ENCODE peak calls at places on chromosomes 4 and X, in four cellular contexts. R, G, I and E are unnamed samples. For H3K4me1, the result is how much of the 10 kb centered on the place peaks cover.

GRCh38 chrX:40140706-40141499 is 43.1 kb upstream of the BCOR start:
- DNase-seq in R (peak), G (peak), I (no peak), E (no peak)

GRCh38 chr4:6221851-6222760 is 21.8 kb upstream of the JAKMIP1 start:
- DNase-seq in R (no peak), G (no peak), I (peak), E (no peak)

GRCh38 chrX:54484666-54485065 is 11.4 kb downstream of the FGD1 start:
- DNase-seq in R (no peak), G (no peak), I (no peak), E (no peak)

GRCh38 chr4:6753103-6753560 is 29.4 kb upstream of the KIAA0232 start:
- DNase-seq in R (no peak), G (peak), I (peak), E (no peak)

GRCh38 chr4:78057600-78058560 is 757 bp downstream of the FRAS1 start:
- DNase-seq in R (peak), G (peak), I (no peak), E (peak)

GRCh38 chrX:38991656-38992558 is 190.6 kb downstream of the MID1IP1 start:
- DNase-seq in R (peak), G (no peak), I (no peak), E (no peak)

GRCh38 chr4:172619218-172619617 is 549.4 kb upstream of the GALNT7 start:
- DNase-seq in R (peak), G (no peak), I (no peak), E (no peak)

GRCh38 chrX:38879631-38880220 is 78.5 kb downstream of the MID1IP1 start:
- DNase-seq in R (no peak), G (no peak), I (no peak), E (no peak)

GRCh38 chrX:72576161-72576896 is 3.7 kb upstream of the HDAC8 start:
- DNase-seq in R (peak), G (peak), I (peak), E (peak)

GRCh38 chrX:22037911-22038537 is 5.9 kb downstream of the PHEX start:
- DNase-seq in R (no peak), G (no peak), I (no peak), E (no peak)

GRCh38 chrX:153366119-153366518 is 32.2 kb downstream of the ZNF275 start:
- DNase-seq in R (no peak), G (no peak), I (no peak), E (no peak)

GRCh38 chr4:113248320-113248719 is 198.9 kb downstream of the ANK2 start:
- DNase-seq in R (no peak), G (peak), I (peak), E (no peak)

GRCh38 chr4:125433453-125433852 is 118.7 kb downstream of the FAT4 start:
- DNase-seq in R (peak), G (no peak), I (no peak), E (no peak)

GRCh38 chr4:184330008-184330400 is 112.3 kb upstream of the ENPP6 start:
- DNase-seq in R (peak), G (no peak), I (no peak), E (no peak)

GRCh38 chrX:48493890-48494364 is 14.9 kb upstream of the PORCN start:
- DNase-seq in R (peak), G (peak), I (peak), E (no peak)

GRCh38 chrX:40199704-40200103 is 101.9 kb upstream of the BCOR start:
- DNase-seq in R (no peak), G (no peak), I (no peak), E (no peak)

GRCh38 chr4:5448286-5448685 is 260.1 kb downstream of the EVC2 start:
- DNase-seq in R (no peak), G (no peak), I (no peak), E (no peak)

GRCh38 chr4:8347660-8348059 is 78.1 kb downstream of the HTRA3 start:
- DNase-seq in R (no peak), G (no peak), I (no peak), E (no peak)

GRCh38 chrX:54509401-54509800 is 13.4 kb upstream of the FGD1 start:
- DNase-seq in R (peak), G (no peak), I (no peak), E (no peak)

DNA sequence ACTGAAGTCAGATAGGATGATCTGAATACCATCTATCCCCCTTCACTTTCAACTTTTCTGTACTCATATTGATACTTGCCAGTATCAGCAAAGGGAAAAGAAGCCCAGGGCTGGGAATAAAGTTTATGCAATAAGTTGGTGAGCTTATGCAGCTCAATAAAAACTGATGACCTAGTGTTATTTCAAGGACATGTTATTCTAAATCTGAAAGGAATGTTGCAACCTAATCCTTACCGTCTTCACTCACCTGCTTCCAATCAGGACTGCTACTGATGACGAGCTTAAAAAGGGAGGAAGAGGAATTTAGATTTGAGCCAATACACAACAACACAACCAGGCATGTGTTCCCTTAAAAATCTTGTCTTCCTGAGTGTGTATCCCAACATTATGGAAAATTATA is 419.9 kb downstream of the SPRY1 start:
- DNase-seq in R (no peak), G (no peak), I (no peak), E (no peak)
- H3K4me1 ChIP-seq in R (under half), G (under half), I (under half), E (under half)

DNA sequence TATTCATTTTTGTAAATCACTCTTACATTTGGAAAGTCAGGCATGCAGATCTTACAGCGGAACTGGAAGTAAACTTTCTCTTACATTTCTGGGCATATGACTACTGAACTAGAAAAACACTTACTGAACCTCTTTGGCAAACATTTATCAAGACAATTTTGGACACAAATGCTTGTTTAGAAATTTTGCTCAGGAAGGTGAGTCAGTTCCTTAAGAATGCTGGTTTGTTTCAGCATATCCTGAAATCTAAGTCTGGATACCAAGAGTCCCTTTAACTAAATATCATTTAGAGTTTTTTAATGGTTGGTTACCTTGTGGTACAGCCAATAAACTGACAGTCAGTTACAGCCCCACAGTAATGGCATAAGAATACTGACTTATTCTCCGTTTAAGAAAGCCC is 15.0 kb downstream of the SHISA3 start:
- DNase-seq in R (peak), G (no peak), I (no peak), E (no peak)
- TF ChIP-seq MAZ in R (no peak), G (no peak), I (no peak), E (no peak)

GRCh38 chr4:36242629-36243354 is 1.5 kb downstream of the ARAP2 start:
- DNase-seq in R (no peak), G (no peak), I (no peak), E (no peak)

GRCh38 chr4:36243355-36244256 is 708 bp downstream of the ARAP2 start:
- DNase-seq in R (peak), G (no peak), I (no peak), E (peak)

GRCh38 chr4:36237366-36238353 is 6.7 kb downstream of the ARAP2 start:
- DNase-seq in R (no peak), G (no peak), I (no peak), E (no peak)

GRCh38 chr4:36244257-36245084 is at the start of gene ARAP2:
- DNase-seq in R (peak), G (no peak), I (peak), E (peak)

DNA sequence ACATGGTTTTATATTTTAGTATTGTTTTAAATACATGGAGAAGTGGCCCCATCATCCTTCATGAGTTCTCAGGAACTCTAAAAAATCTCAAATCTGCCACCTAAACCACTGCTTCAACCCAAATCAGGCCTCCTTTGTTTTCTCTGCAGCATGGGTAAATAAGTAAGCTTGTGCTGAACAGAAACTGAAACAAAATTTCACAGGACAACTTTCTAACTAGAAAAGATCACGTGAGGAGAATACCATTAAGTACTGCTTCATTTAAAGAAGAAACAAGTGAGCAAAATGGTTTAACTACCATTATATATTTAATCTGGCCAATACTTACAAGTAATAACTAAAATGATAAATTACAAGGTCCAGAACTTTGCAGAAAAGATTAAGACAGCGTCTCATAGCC is 2.5 kb downstream of the ARAP2 start:
- DNase-seq in R (no peak), G (no peak), I (no peak), E (no peak)
- H3K4me1 ChIP-seq in R (under half), G (under half), I (under half), E (under half)

DNA sequence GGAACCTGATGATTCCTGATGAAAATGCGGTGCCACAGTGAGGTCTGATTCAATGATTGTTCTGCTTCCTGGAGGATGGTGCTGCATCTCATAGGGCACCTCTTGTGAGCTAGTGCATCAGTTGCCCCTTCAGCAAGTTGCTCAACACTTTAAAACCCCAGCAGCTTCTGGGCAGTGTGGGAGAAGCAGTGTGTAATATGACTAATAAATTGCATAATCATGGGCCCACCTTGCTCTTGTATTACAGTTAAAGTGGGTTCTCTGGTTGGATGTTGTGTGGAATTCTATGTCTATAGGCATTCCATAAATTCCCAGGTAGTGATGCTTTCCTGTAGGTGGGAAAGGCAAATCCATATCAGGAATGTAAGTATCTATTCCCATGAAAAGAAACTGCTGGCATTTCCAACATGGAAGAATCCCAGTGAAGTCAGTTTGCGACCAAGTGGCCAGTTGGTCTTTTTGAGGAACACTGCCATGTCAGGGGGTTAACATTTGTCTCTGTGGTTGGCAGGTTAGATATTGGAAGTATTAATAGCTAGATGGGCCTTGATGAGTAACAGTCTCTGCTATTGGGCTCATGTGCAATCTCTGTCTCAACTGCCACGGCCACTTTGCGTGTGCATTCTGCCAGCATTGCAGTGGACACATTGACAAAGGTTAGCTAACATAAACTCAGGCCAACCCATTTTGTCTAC is 121.1 kb upstream of the OTUD4 start:
- DNase-seq in R (no peak), G (no peak), I (no peak), E (no peak)
- TF ChIP-seq MAZ in R (no peak), G (no peak), I (no peak), E (no peak)

DNA sequence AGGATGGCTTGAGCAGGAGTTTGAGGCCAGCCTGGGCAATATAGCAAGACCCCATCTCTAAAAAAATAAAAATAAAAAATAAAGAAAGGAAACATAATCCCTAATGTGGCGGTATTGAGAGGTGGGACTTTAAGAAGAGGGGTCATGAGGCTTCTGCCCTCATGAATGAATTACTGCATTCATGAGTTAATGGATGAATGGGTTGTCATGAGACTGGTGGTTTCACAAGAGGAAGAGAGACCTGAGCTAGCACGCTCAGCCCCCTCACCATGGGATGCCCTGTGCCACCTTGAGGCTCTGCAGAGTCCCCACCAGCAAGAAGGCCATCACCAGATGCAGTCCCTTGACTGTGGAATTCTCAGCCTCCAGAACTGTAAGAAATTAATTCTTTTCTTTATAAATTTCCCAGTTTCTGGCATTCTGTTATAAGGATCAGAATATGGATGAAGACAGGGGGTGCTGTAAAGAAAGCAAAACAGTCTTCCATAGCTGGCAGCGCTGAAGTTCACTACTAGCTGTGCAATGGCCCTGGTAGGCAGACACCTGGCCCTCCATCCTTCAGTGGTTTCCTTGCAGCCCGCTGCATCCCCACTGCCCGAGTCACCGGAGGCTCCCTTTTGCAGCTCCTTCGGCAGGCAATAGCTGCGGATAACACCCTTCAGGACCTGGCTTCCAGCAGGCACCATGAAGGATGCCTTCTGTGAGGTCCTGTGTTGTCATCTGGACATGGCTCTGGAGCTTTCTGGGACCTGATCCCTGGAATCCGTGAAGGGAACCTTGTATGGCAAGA is 44.8 kb upstream of the NSG1 start:
- DNase-seq in R (no peak), G (no peak), I (no peak), E (no peak)
- H3K4me1 ChIP-seq in R (under half), G (under half), I (under half), E (under half)

DNA sequence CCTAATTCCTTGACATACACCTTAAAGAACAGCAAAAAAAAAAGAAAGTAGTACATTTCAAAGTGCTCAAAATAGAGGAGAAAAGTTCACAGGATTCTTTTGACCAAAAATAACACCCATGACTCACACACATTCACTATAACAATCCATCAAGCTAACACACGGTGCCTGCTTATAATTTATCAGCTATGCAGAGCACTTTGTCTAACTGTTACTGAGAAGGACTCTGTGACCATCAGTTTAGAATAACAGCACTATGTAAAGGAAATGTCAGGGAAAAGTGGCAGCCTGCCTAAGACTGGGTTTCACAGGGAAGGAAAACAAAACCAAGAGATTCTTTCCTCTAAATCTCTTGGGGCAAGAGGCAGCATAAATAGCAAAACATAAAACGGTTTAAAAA is 54.8 kb downstream of the CCDC149 start:
- DNase-seq in R (peak), G (no peak), I (no peak), E (no peak)
- TF ChIP-seq MAZ in R (no peak), G (no peak), I (no peak), E (no peak)

DNA sequence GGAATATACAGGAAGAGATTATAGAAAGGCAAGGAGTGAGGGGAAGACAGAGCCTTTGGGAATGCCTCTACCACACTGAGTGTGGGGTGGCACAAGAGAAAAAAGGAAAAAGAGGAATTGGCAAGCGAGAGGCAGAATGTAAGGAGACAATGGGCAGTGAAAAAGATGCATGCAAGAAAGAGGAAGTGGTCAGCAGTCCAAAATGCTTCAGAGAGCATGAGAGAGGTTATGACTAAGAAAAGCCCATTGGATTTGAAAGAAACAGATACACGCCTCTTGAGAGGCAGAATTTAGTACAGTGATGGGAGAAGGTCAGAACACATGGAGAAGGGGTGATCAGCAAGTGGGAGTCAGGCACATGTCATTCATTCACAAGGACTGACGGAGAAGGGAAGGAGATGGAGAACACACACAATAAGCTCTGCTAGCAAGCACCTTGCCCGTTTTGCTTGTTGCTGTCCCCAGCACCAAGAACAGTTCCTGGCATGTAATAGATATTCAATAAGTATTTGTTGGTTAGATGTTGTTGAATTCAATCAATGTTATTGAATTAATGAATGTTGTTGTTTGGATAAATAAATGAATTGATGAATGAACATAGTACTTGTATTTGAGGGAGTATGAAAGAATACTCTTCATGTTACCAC is 6.3 kb downstream of the DCHS2 start:
- DNase-seq in R (no peak), G (no peak), I (peak), E (no peak)
- H3K4me1 ChIP-seq in R (under half), G (under half), I (under half), E (under half)

DNA sequence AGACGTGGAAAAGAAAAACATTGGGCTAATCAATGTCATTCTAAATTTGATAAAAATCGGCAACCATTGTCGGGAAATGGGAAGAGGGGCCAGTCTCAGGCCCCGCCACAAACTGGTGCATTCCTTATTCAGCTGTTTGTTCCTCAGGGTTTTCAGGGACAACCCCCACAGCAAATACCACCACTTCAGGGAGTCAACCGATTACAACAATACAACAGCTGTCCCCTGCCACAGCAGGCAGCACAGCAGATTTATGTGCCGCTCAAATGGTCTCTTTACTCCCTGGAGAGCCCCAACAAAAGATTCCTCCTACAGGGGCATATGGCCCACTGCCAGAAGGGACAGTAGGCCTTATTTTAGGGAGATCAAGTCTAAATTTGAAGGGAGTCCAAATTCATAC is 61.9 kb downstream of the ZNF732 start:
- DNase-seq in R (no peak), G (no peak), I (no peak), E (no peak)
- TF ChIP-seq MAZ in R (no peak), G (no peak), I (no peak), E (no peak)